ENCODE peak calls at places on chromosomes 2 and 18, in five cellular contexts. One of them, this sample, is unnamed.

GRCh38 chr2:118492335-118492734 is 355.1 kb downstream of the EN1 start:
- DNase-seq in sigmoid colon: no peak
- DNase-seq in psoas muscle: no peak
- DNase-seq in neuronal stem cell: no peak
- DNase-seq in fibroblast of lung: peak; percentile 20
- DNase-seq in this sample: no peak

GRCh38 chr18:67973916-67974315 is 457.4 kb upstream of the DSEL start:
- DNase-seq in sigmoid colon: no peak
- DNase-seq in psoas muscle: no peak
- DNase-seq in neuronal stem cell: no peak
- DNase-seq in fibroblast of lung: no peak
- DNase-seq in this sample: no peak

GRCh38 chr2:7795358-7796199 is 878.4 kb downstream of the RNF144A start:
- DNase-seq in sigmoid colon: no peak
- DNase-seq in psoas muscle: no peak
- DNase-seq in neuronal stem cell: no peak
- DNase-seq in fibroblast of lung: peak; percentile 43
- DNase-seq in this sample: no peak

GRCh38 chr2:127117603-127118002 is 10.6 kb upstream of the BIN1 start:
- DNase-seq in sigmoid colon: peak; percentile 42
- DNase-seq in psoas muscle: no peak
- DNase-seq in neuronal stem cell: no peak
- DNase-seq in fibroblast of lung: no peak
- DNase-seq in this sample: no peak

GRCh38 chr2:118242216-118242615 is 153.9 kb downstream of the INSIG2 start:
- DNase-seq in sigmoid colon: no peak
- DNase-seq in psoas muscle: no peak
- DNase-seq in neuronal stem cell: no peak
- DNase-seq in fibroblast of lung: peak; percentile 19
- DNase-seq in this sample: no peak

GRCh38 chr2:18845854-18846253 is 256.5 kb upstream of the NT5C1B start:
- DNase-seq in sigmoid colon: no peak
- DNase-seq in psoas muscle: no peak
- DNase-seq in neuronal stem cell: no peak
- DNase-seq in fibroblast of lung: no peak
- DNase-seq in this sample: no peak

GRCh38 chr2:212022966-212023365 is 515.6 kb downstream of the ERBB4 start:
- DNase-seq in sigmoid colon: no peak
- DNase-seq in psoas muscle: no peak
- DNase-seq in neuronal stem cell: no peak
- DNase-seq in fibroblast of lung: no peak
- DNase-seq in this sample: no peak

GRCh38 chr2:48600204-48600813 is 17.3 kb upstream of the GTF2A1L start:
- DNase-seq in sigmoid colon: no peak
- DNase-seq in psoas muscle: no peak
- DNase-seq in neuronal stem cell: peak; percentile 35
- DNase-seq in fibroblast of lung: peak; percentile 27
- DNase-seq in this sample: no peak

GRCh38 chr2:38771632-38772031 is 6.4 kb upstream of the GEMIN6 start:
- DNase-seq in sigmoid colon: no peak
- DNase-seq in psoas muscle: no peak
- DNase-seq in neuronal stem cell: no peak
- DNase-seq in fibroblast of lung: peak; percentile 39
- DNase-seq in this sample: no peak

GRCh38 chr2:12334289-12335003 is 382.3 kb upstream of the TRIB2 start:
- DNase-seq in sigmoid colon: no peak
- DNase-seq in psoas muscle: no peak
- DNase-seq in neuronal stem cell: no peak
- DNase-seq in fibroblast of lung: peak; percentile 23
- DNase-seq in this sample: no peak

GRCh38 chr18:79926715-79927596 is 24.5 kb downstream of the SLC66A2 start:
- DNase-seq in sigmoid colon: peak; percentile 52
- DNase-seq in psoas muscle: peak; percentile 52
- DNase-seq in neuronal stem cell: no peak
- DNase-seq in fibroblast of lung: no peak
- DNase-seq in this sample: no peak

GRCh38 chr2:25587361-25587760 is 86.0 kb downstream of the DTNB start:
- DNase-seq in sigmoid colon: no peak
- DNase-seq in psoas muscle: no peak
- DNase-seq in neuronal stem cell: no peak
- DNase-seq in fibroblast of lung: peak; percentile 75
- DNase-seq in this sample: no peak

GRCh38 chr18:46596119-46596518 is 60.9 kb downstream of the LOXHD1 start:
- DNase-seq in sigmoid colon: no peak
- DNase-seq in psoas muscle: no peak
- DNase-seq in neuronal stem cell: no peak
- DNase-seq in fibroblast of lung: no peak
- DNase-seq in this sample: no peak

GRCh38 chr2:72718906-72719305 is 106.9 kb downstream of the EXOC6B start:
- DNase-seq in sigmoid colon: no peak
- DNase-seq in psoas muscle: no peak
- DNase-seq in neuronal stem cell: no peak
- DNase-seq in fibroblast of lung: no peak
- DNase-seq in this sample: no peak

GRCh38 chr2:101988541-101988940 is 3.2 kb upstream of the IL1R2 start:
- DNase-seq in sigmoid colon: no peak
- DNase-seq in psoas muscle: no peak
- DNase-seq in neuronal stem cell: no peak
- DNase-seq in fibroblast of lung: no peak
- DNase-seq in this sample: no peak

GRCh38 chr2:230929381-230930148 is 4.5 kb upstream of the GPR55 start:
- DNase-seq in sigmoid colon: peak; percentile 62
- DNase-seq in psoas muscle: no peak
- DNase-seq in neuronal stem cell: no peak
- DNase-seq in fibroblast of lung: no peak
- DNase-seq in this sample: no peak

GRCh38 chr18:48982269-48982668 is 31.5 kb upstream of the SMAD7 start:
- DNase-seq in sigmoid colon: no peak
- DNase-seq in psoas muscle: no peak
- DNase-seq in neuronal stem cell: no peak
- DNase-seq in fibroblast of lung: no peak
- DNase-seq in this sample: no peak

GRCh38 chr18:22005191-22005824 is 164.1 kb upstream of the GATA6 start:
- DNase-seq in sigmoid colon: peak; percentile 69
- DNase-seq in psoas muscle: no peak
- DNase-seq in neuronal stem cell: no peak
- DNase-seq in fibroblast of lung: peak; percentile 17
- DNase-seq in this sample: peak; percentile 46

GRCh38 chr2:55231546-55232083 is 478 bp downstream of the CLHC1 start:
- DNase-seq in sigmoid colon: no peak
- DNase-seq in psoas muscle: no peak
- DNase-seq in neuronal stem cell: no peak
- DNase-seq in fibroblast of lung: peak; percentile 49
- DNase-seq in this sample: no peak

GRCh38 chr2:196266855-196267254 is 95.5 kb upstream of the STK17B start:
- DNase-seq in sigmoid colon: no peak
- DNase-seq in psoas muscle: no peak
- DNase-seq in neuronal stem cell: no peak
- DNase-seq in fibroblast of lung: peak; percentile 54
- DNase-seq in this sample: no peak

GRCh38 chr2:235988271-235989015 is 179.7 kb downstream of the GBX2 start:
- DNase-seq in sigmoid colon: no peak
- DNase-seq in psoas muscle: no peak
- DNase-seq in neuronal stem cell: no peak
- DNase-seq in fibroblast of lung: no peak
- DNase-seq in this sample: no peak

GRCh38 chr2:70381821-70382220 is 80.0 kb upstream of the FAM136A start:
- DNase-seq in sigmoid colon: no peak
- DNase-seq in psoas muscle: no peak
- DNase-seq in neuronal stem cell: no peak
- DNase-seq in fibroblast of lung: peak; percentile 59
- DNase-seq in this sample: no peak

GRCh38 chr2:207805566-207806226 is 36.0 kb upstream of the FZD5 start:
- DNase-seq in sigmoid colon: no peak
- DNase-seq in psoas muscle: no peak
- DNase-seq in neuronal stem cell: no peak
- DNase-seq in fibroblast of lung: peak; percentile 36
- DNase-seq in this sample: no peak

GRCh38 chr18:55420665-55420964 is 167.4 kb downstream of the TCF4 start:
- DNase-seq in sigmoid colon: no peak
- DNase-seq in psoas muscle: no peak
- DNase-seq in neuronal stem cell: no peak
- DNase-seq in fibroblast of lung: no peak
- DNase-seq in this sample: no peak

GRCh38 chr18:55420977-55421611 is 166.9 kb downstream of the TCF4 start:
- DNase-seq in sigmoid colon: no peak
- DNase-seq in psoas muscle: no peak
- DNase-seq in neuronal stem cell: no peak
- DNase-seq in fibroblast of lung: no peak
- DNase-seq in this sample: no peak

GRCh38 chr18:55419132-55419938 is 168.7 kb downstream of the TCF4 start:
- DNase-seq in sigmoid colon: no peak
- DNase-seq in psoas muscle: no peak
- DNase-seq in neuronal stem cell: no peak
- DNase-seq in fibroblast of lung: peak; percentile 53
- DNase-seq in this sample: no peak

GRCh38 chr18:55418439-55418838 is 169.6 kb downstream of the TCF4 start:
- DNase-seq in sigmoid colon: no peak
- DNase-seq in psoas muscle: no peak
- DNase-seq in neuronal stem cell: no peak
- DNase-seq in fibroblast of lung: no peak
- DNase-seq in this sample: no peak

GRCh38 chr18:55419939-55420664 is 167.9 kb downstream of the TCF4 start:
- DNase-seq in sigmoid colon: no peak
- DNase-seq in psoas muscle: no peak
- DNase-seq in neuronal stem cell: no peak
- DNase-seq in fibroblast of lung: peak; percentile 57
- DNase-seq in this sample: no peak
- H3K4me1 ChIP-seq in sigmoid colon: no peaks in the 10 kb centered on the region
- H3K4me1 ChIP-seq in psoas muscle: peaks cover 42% of the 10 kb centered on the region
- H3K4me1 ChIP-seq in neuronal stem cell: peaks cover 6% of the 10 kb centered on the region
- H3K4me1 ChIP-seq in fibroblast of lung: peaks cover 4% of the 10 kb centered on the region
- H3K4me1 ChIP-seq in this sample: peaks cover 3% of the 10 kb centered on the region

GRCh38 chr2:121900391-121900790 is 144.9 kb downstream of the TSN start:
- DNase-seq in sigmoid colon: no peak
- DNase-seq in psoas muscle: no peak
- DNase-seq in neuronal stem cell: no peak
- DNase-seq in fibroblast of lung: no peak
- DNase-seq in this sample: no peak

GRCh38 chr2:121904656-121905055 is 149.2 kb downstream of the TSN start:
- DNase-seq in sigmoid colon: no peak
- DNase-seq in psoas muscle: no peak
- DNase-seq in neuronal stem cell: no peak
- DNase-seq in fibroblast of lung: no peak
- DNase-seq in this sample: no peak

GRCh38 chr2:121902171-121902591 is 146.7 kb downstream of the TSN start:
- DNase-seq in sigmoid colon: no peak
- DNase-seq in psoas muscle: no peak
- DNase-seq in neuronal stem cell: no peak
- DNase-seq in fibroblast of lung: no peak
- DNase-seq in this sample: peak; percentile 86

GRCh38 chr2:121903037-121903689 is 147.7 kb downstream of the TSN start:
- DNase-seq in sigmoid colon: no peak
- DNase-seq in psoas muscle: no peak
- DNase-seq in neuronal stem cell: no peak
- DNase-seq in fibroblast of lung: no peak
- DNase-seq in this sample: peak; percentile 88

DNA sequence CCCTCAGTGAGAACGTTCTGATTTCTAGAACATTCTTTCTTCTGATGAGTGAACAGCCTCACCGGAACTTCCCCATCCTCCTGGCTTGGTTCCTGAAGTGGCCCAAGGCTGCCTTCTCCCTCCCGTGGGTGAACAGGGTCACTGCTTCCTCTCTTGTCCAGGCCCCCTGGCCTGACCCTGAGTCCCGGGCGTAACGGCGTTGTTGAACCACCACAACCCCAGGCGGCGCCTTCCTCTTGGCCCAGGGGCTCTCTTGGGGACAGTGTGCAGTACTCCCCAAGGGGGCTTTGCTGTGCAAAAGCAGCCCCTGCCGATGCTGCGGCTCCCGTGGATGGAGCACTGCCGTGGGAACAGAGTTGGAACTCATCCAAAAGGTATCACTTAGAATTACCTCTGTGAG is 147.2 kb downstream of the TSN start:
- DNase-seq in sigmoid colon: no peak
- DNase-seq in psoas muscle: no peak
- DNase-seq in neuronal stem cell: no peak
- DNase-seq in fibroblast of lung: no peak
- DNase-seq in this sample: no peak
- H3K4me3 ChIP-seq in sigmoid colon: no peak overlapping the region
- H3K4me3 ChIP-seq in psoas muscle: peak overlapping the region; percentile 4
- H3K4me3 ChIP-seq in neuronal stem cell: no peak overlapping the region
- H3K4me3 ChIP-seq in fibroblast of lung: peak overlapping the region; percentile 25
- H3K4me3 ChIP-seq in this sample: peak overlapping the region; percentile 35

GRCh38 chr2:88184762-88185161 is 14.6 kb downstream of the THNSL2 start:
- DNase-seq in sigmoid colon: no peak
- DNase-seq in psoas muscle: no peak
- DNase-seq in neuronal stem cell: no peak
- DNase-seq in fibroblast of lung: no peak
- DNase-seq in this sample: no peak

GRCh38 chr2:88185480-88185879 is 15.3 kb downstream of the THNSL2 start:
- DNase-seq in sigmoid colon: no peak
- DNase-seq in psoas muscle: no peak
- DNase-seq in neuronal stem cell: no peak
- DNase-seq in fibroblast of lung: no peak
- DNase-seq in this sample: no peak

GRCh38 chr2:88187927-88188326 is 17.8 kb downstream of the THNSL2 start:
- DNase-seq in sigmoid colon: no peak
- DNase-seq in psoas muscle: no peak
- DNase-seq in neuronal stem cell: no peak
- DNase-seq in fibroblast of lung: no peak
- DNase-seq in this sample: no peak

GRCh38 chr2:88188741-88189140 is 18.6 kb downstream of the THNSL2 start:
- DNase-seq in sigmoid colon: no peak
- DNase-seq in psoas muscle: no peak
- DNase-seq in neuronal stem cell: no peak
- DNase-seq in fibroblast of lung: peak; percentile 9
- DNase-seq in this sample: no peak

GRCh38 chr2:88187038-88187676 is 17.0 kb downstream of the THNSL2 start:
- DNase-seq in sigmoid colon: peak; percentile 81
- DNase-seq in psoas muscle: peak; percentile 85
- DNase-seq in neuronal stem cell: peak; percentile 74
- DNase-seq in fibroblast of lung: peak; percentile 6
- DNase-seq in this sample: peak; percentile 86
- H3K27ac ChIP-seq in sigmoid colon: no peak overlapping the region
- H3K27ac ChIP-seq in psoas muscle: no peak overlapping the region
- H3K27ac ChIP-seq in neuronal stem cell: no peak overlapping the region
- H3K27ac ChIP-seq in fibroblast of lung: no peak overlapping the region
- H3K27ac ChIP-seq in this sample: no peak overlapping the region

GRCh38 chr2:74474481-74474880 is 2.0 kb upstream of the MRPL53 start:
- DNase-seq in sigmoid colon: no peak
- DNase-seq in psoas muscle: no peak
- DNase-seq in neuronal stem cell: no peak
- DNase-seq in fibroblast of lung: no peak
- DNase-seq in this sample: no peak

GRCh38 chr2:74471332-74472065 is 981 bp downstream of the MRPL53 start:
- DNase-seq in sigmoid colon: no peak
- DNase-seq in psoas muscle: no peak
- DNase-seq in neuronal stem cell: no peak
- DNase-seq in fibroblast of lung: no peak
- DNase-seq in this sample: no peak

GRCh38 chr2:74472945-74473258 is 422 bp upstream of the MRPL53 start:
- DNase-seq in sigmoid colon: no peak
- DNase-seq in psoas muscle: no peak
- DNase-seq in neuronal stem cell: no peak
- DNase-seq in fibroblast of lung: no peak
- DNase-seq in this sample: no peak

GRCh38 chr2:74472086-74472944 is at the start of gene MRPL53:
- DNase-seq in sigmoid colon: peak; percentile 96
- DNase-seq in psoas muscle: peak; percentile 98
- DNase-seq in neuronal stem cell: peak; percentile 89
- DNase-seq in fibroblast of lung: peak; percentile 94
- DNase-seq in this sample: peak; percentile 98

GRCh38 chr2:74474899-74475298 is 2.4 kb upstream of the MRPL53 start:
- DNase-seq in sigmoid colon: no peak
- DNase-seq in psoas muscle: no peak
- DNase-seq in neuronal stem cell: no peak
- DNase-seq in fibroblast of lung: no peak
- DNase-seq in this sample: no peak
- H3K4me1 ChIP-seq in sigmoid colon: no peaks in the 10 kb centered on the region
- H3K4me1 ChIP-seq in psoas muscle: peaks cover 18% of the 10 kb centered on the region
- H3K4me1 ChIP-seq in neuronal stem cell: peaks cover 11% of the 10 kb centered on the region
- H3K4me1 ChIP-seq in fibroblast of lung: peaks cover 2% of the 10 kb centered on the region
- H3K4me1 ChIP-seq in this sample: peaks cover 4% of the 10 kb centered on the region

This sample was measured in right cardiac atrium.